ENCODE peak calls at places on chromosomes 2 and 18, in seven cellular contexts. A is kidney epithelial cell, S is fibroblast of mammary gland, F is foreskin fibroblast, I is NB4, M is astrocyte of the spinal cord, W is tibial nerve. K is an unnamed sample.

GRCh38 chr18:20971886-20972267 is 139.7 kb downstream of the ROCK1 start:
- DNase-seq in A (no peak), S (peak), F (peak), I (peak), M (peak), W (peak), K (no peak)

GRCh38 chr2:601806-602455 is 75.3 kb downstream of the TMEM18 start:
- DNase-seq in A (no peak), S (no peak), F (no peak), I (no peak), M (no peak), W (no peak), K (no peak)

GRCh38 chr2:134258684-134259408 is 5.0 kb downstream of the MGAT5 start:
- DNase-seq in A (no peak), S (no peak), F (no peak), I (no peak), M (no peak), W (no peak), K (no peak)

GRCh38 chr2:213609570-213610170 is 325.4 kb downstream of the SPAG16 start:
- DNase-seq in A (no peak), S (no peak), F (no peak), I (no peak), M (no peak), W (no peak), K (no peak)

GRCh38 chr2:128444816-128445532 is 126.3 kb upstream of the HS6ST1 start:
- DNase-seq in A (no peak), S (no peak), F (peak), I (no peak), M (no peak), W (no peak), K (no peak)

GRCh38 chr2:30714811-30715709 is 92.2 kb downstream of the CAPN13 start:
- DNase-seq in A (no peak), S (peak), F (peak), I (no peak), M (no peak), W (no peak), K (no peak)

GRCh38 chr2:240455227-240455718 is 19.8 kb downstream of the GPC1 start:
- DNase-seq in A (no peak), S (no peak), F (no peak), I (no peak), M (no peak), W (no peak), K (no peak)

GRCh38 chr2:119198267-119198840 is 25.3 kb upstream of the STEAP3 start:
- DNase-seq in A (no peak), S (no peak), F (peak), I (no peak), M (peak), W (no peak), K (no peak)

GRCh38 chr2:158686166-158686792 is 108.8 kb upstream of the DAPL1 start:
- DNase-seq in A (no peak), S (peak), F (peak), I (no peak), M (no peak), W (no peak), K (no peak)

GRCh38 chr18:45050712-45051639 is 370.3 kb downstream of the SETBP1 start:
- DNase-seq in A (peak), S (peak), F (peak), I (no peak), M (peak), W (no peak), K (peak)

GRCh38 chr2:171279983-171280790 is 119.5 kb upstream of the TLK1 start:
- DNase-seq in A (no peak), S (no peak), F (no peak), I (peak), M (no peak), W (no peak), K (no peak)

GRCh38 chr2:75276093-75277055 is 77.1 kb upstream of the TACR1 start:
- DNase-seq in A (peak), S (peak), F (peak), I (no peak), M (peak), W (no peak), K (peak)

GRCh38 chr2:9029721-9030120 is 26.2 kb upstream of the MBOAT2 start:
- DNase-seq in A (no peak), S (no peak), F (no peak), I (no peak), M (no peak), W (no peak), K (no peak)

GRCh38 chr2:120346667-120347358 is 877 bp downstream of the INHBB start:
- DNase-seq in A (no peak), S (peak), F (peak), I (peak), M (peak), W (no peak), K (peak)

GRCh38 chr2:120349125-120349921 is 3.4 kb downstream of the INHBB start:
- DNase-seq in A (no peak), S (no peak), F (no peak), I (no peak), M (no peak), W (no peak), K (no peak)

GRCh38 chr2:120347387-120348010 is 1.6 kb downstream of the INHBB start:
- DNase-seq in A (no peak), S (no peak), F (peak), I (no peak), M (peak), W (no peak), K (no peak)

GRCh38 chr2:120350125-120350524 is 4.2 kb downstream of the INHBB start:
- DNase-seq in A (no peak), S (no peak), F (no peak), I (no peak), M (no peak), W (no peak), K (no peak)

GRCh38 chr2:120348134-120349103 is 2.5 kb downstream of the INHBB start:
- DNase-seq in A (no peak), S (no peak), F (no peak), I (no peak), M (no peak), W (no peak), K (no peak)
- H3K4me3 ChIP-seq in A (no peak), S (no peak), F (no peak), I (no peak), M (no peak), W (peak), K (no peak)

GRCh38 chr2:85439111-85439477 is 20.6 kb downstream of the SH2D6 start:
- DNase-seq in A (no peak), S (no peak), F (no peak), I (no peak), M (no peak), W (no peak), K (no peak)
- H3K4me3 ChIP-seq in A (no peak), S (no peak), F (no peak), I (no peak), M (no peak), W (no peak), K (no peak)

GRCh38 chr18:48829443-48830149 is 121.2 kb downstream of the SMAD7 start:
- DNase-seq in A (no peak), S (no peak), F (no peak), I (no peak), M (no peak), W (no peak), K (no peak)
- H3K4me3 ChIP-seq in A (no peak), S (no peak), F (no peak), I (no peak), M (no peak), W (no peak), K (no peak)

DNA sequence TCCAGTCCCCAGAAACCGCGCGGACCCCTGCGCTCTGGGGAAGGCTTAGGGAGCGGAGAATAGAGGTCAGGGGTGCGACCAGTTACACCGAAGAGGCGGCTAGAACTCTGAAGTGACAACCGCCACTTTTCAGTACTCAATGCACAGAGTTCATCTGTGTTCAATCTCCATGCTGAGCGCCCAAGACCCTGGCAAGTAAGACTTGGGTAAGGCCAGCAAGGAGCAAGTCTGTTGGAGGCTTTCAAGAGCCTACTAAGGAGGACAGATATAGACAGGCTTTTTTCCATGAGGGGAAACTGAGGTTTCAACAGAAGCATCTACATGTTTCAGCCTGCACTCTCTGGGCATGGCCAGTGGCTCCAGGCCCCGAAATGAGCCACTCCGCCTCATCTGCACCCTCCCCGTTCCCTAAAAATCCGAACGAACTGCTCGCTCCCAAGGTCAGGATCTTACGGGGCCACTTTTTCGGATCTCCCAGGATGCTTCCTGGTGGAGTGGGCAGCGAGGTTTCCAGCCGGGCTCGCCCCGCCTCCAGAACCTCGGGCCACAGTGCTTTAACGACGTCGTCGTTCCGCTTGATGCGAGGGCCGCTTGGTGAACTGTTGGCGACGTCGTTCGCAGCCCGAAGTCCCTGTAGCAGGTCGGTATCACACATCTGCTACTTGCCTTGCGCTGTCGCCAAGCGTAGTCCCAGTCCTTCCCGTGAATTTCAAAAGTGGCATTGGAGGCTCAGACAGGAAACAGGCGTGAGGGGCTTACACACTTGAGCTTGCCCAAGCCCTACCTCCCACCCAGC is 15.5 kb downstream of the EVX2 start:
- DNase-seq in A (no peak), S (no peak), F (no peak), I (no peak), M (no peak), W (no peak), K (no peak)
- H3K4me3 ChIP-seq in A (no peak), S (no peak), F (no peak), I (no peak), M (no peak), W (no peak), K (no peak)

GRCh38 chr2:43426305-43427031 is 169.4 kb downstream of the THADA start:
- DNase-seq in A (peak), S (peak), F (peak), I (peak), M (peak), W (peak), K (peak)
- H3K4me3 ChIP-seq in A (no peak), S (no peak), F (no peak), I (no peak), M (no peak), W (no peak), K (no peak)